ENCODE peak calls at places on chromosomes 7 and 10, in ten cellular contexts. P is PC-3; U is RWPE2; B is naive thymus-derived CD8-positive, alpha-beta T cell; L is T-cell; Z is activated naive CD8-positive, alpha-beta T cell treated with anti-CD3 and anti-CD28 coated beads, Interleukin-2, amount 10 ng/mL, durations not matched to agents 7 days and 5 days; O is Panc1; S is activated CD4-positive, CD25-positive, alpha-beta regulatory T cell treated with anti-CD3 and anti-CD28 coated beads, Interleukin-2, amount 50 U/mL, for 24 hours; C is right cardiac atrium; J is GM12878. W is an unnamed sample.

GRCh38 chr7:143013473-143013872 is 13.5 kb downstream of the OR9A2 start:
- ATAC-seq in P (peak), U (no peak), B (no peak), L (no peak), Z (no peak), O (no peak), S (no peak), C (no peak), J (no peak), W (no peak)

GRCh38 chr10:101139421-101139911 is 8.4 kb downstream of the TLX1 start:
- ATAC-seq in P (no peak), U (no peak), B (no peak), L (no peak), Z (no peak), O (no peak), S (no peak), C (no peak), J (no peak), W (no peak)

GRCh38 chr10:33298110-33298509 is 36.4 kb downstream of the NRP1 start:
- ATAC-seq in P (peak), U (no peak), B (no peak), L (no peak), Z (no peak), O (peak), S (no peak), C (no peak), J (no peak), W (no peak)

GRCh38 chr10:110822708-110823291 is 48.9 kb upstream of the PDCD4 start:
- ATAC-seq in P (no peak), U (no peak), B (no peak), L (no peak), Z (no peak), O (no peak), S (no peak), C (no peak), J (no peak), W (no peak)

GRCh38 chr7:150449206-150449956 is 1.0 kb upstream of the GIMAP8 start:
- ATAC-seq in P (no peak), U (no peak), B (no peak), L (no peak), Z (no peak), O (no peak), S (no peak), C (no peak), J (no peak), W (no peak)

GRCh38 chr10:123154092-123154942 is at the start of gene BUB3:
- ATAC-seq in P (peak), U (peak), B (peak), L (peak), Z (peak), O (peak), S (peak), C (peak), J (peak), W (peak)

GRCh38 chr7:131358636-131359035 is 31.0 kb downstream of the MKLN1 start:
- ATAC-seq in P (no peak), U (no peak), B (no peak), L (no peak), Z (no peak), O (no peak), S (no peak), C (no peak), J (peak), W (no peak)

GRCh38 chr7:2383543-2384274 is 19.7 kb upstream of the CHST12 start:
- ATAC-seq in P (no peak), U (peak), B (no peak), L (no peak), Z (no peak), O (peak), S (no peak), C (no peak), J (no peak), W (no peak)

GRCh38 chr7:90629306-90629918 is 33.3 kb downstream of the CDK14 start:
- ATAC-seq in P (peak), U (peak), B (no peak), L (no peak), Z (peak), O (peak), S (no peak), C (peak), J (peak), W (peak)

GRCh38 chr10:83657487-83657886 is 481.8 kb upstream of the GHITM start:
- ATAC-seq in P (no peak), U (no peak), B (no peak), L (no peak), Z (no peak), O (no peak), S (no peak), C (no peak), J (no peak), W (no peak)

GRCh38 chr10:3010819-3011422 is 56.4 kb upstream of the PFKP start:
- ATAC-seq in P (no peak), U (peak), B (no peak), L (no peak), Z (no peak), O (no peak), S (no peak), C (no peak), J (no peak), W (no peak)

W was measured in stimulated activated memory B cell treated with anti-CD40 and anti-IgM and Interleukin-4, amounts not matched to agents 10 μg/mL and 1 μg/mL and 100 μg/mL, for 72 hours.